ENCODE peak calls at places on chromosome 12, in four cellular contexts. Z is A549, S is tibial nerve, X is uterus. N is an unnamed sample.

GRCh38 chr12:2179953-2180736 is 127.4 kb downstream of the CACNA1C start:
- DNase-seq in Z (peak), S (peak), X (peak), N (peak)

GRCh38 chr12:30197392-30198047 is 413.8 kb upstream of the TMTC1 start:
- DNase-seq in Z (no peak), S (no peak), X (no peak), N (no peak)

GRCh38 chr12:54629925-54630324 is 4.8 kb downstream of the LACRT start:
- DNase-seq in Z (no peak), S (no peak), X (no peak), N (no peak)

GRCh38 chr12:22043943-22044342 is 2.1 kb upstream of the CMAS start:
- DNase-seq in Z (no peak), S (no peak), X (no peak), N (no peak)

GRCh38 chr12:110135012-110135411 is 10.9 kb downstream of the IFT81 start:
- DNase-seq in Z (peak), S (no peak), X (no peak), N (no peak)

GRCh38 chr12:92539966-92540791 is 162.6 kb upstream of the PLEKHG7 start:
- DNase-seq in Z (no peak), S (no peak), X (no peak), N (peak)

GRCh38 chr12:28899951-28900350 is 249.1 kb upstream of the FAR2 start:
- DNase-seq in Z (no peak), S (no peak), X (no peak), N (no peak)

GRCh38 chr12:124727244-124727673 is 136.4 kb downstream of the SCARB1 start:
- DNase-seq in Z (no peak), S (peak), X (peak), N (no peak)

GRCh38 chr12:121812921-121813896 is 9.4 kb downstream of the SETD1B start:
- DNase-seq in Z (no peak), S (peak), X (no peak), N (peak)

GRCh38 chr12:15852383-15852782 is 29.8 kb upstream of the STRAP start:
- DNase-seq in Z (peak), S (no peak), X (no peak), N (no peak)

GRCh38 chr12:4228122-4228580 is 45.4 kb upstream of the CCND2 start:
- DNase-seq in Z (no peak), S (no peak), X (no peak), N (peak)

GRCh38 chr12:16245199-16245598 is 32.3 kb downstream of the SLC15A5 start:
- DNase-seq in Z (no peak), S (no peak), X (no peak), N (no peak)

GRCh38 chr12:120100630-120101029 is 15.9 kb downstream of the RAB35 start:
- DNase-seq in Z (no peak), S (peak), X (peak), N (peak)

GRCh38 chr12:46523863-46524770 is 151.5 kb upstream of the SLC38A2 start:
- DNase-seq in Z (peak), S (no peak), X (peak), N (no peak)

GRCh38 chr12:104506691-104507401 is 50.1 kb downstream of the CHST11 start:
- DNase-seq in Z (no peak), S (no peak), X (no peak), N (no peak)

GRCh38 chr12:44465139-44465538 is 411.0 kb downstream of the NELL2 start:
- DNase-seq in Z (peak), S (no peak), X (no peak), N (no peak)

GRCh38 chr12:69904761-69905160 is 79.7 kb downstream of the MYRFL start:
- DNase-seq in Z (no peak), S (no peak), X (no peak), N (no peak)

GRCh38 chr12:91119089-91119488 is 7.8 kb upstream of the LUM start:
- DNase-seq in Z (no peak), S (no peak), X (no peak), N (no peak)

GRCh38 chr12:111010916-111011657 is 90.7 kb upstream of the MYL2 start:
- DNase-seq in Z (no peak), S (no peak), X (no peak), N (no peak)

GRCh38 chr12:112283541-112283940 is 98.7 kb downstream of the HECTD4 start:
- DNase-seq in Z (no peak), S (no peak), X (no peak), N (no peak)

GRCh38 chr12:40325349-40325960 is 100.7 kb downstream of the LRRK2 start:
- DNase-seq in Z (peak), S (no peak), X (no peak), N (peak)

GRCh38 chr12:11496157-11496851 is 100.9 kb upstream of the PRB2 start:
- DNase-seq in Z (no peak), S (no peak), X (no peak), N (no peak)

GRCh38 chr12:67413577-67413976 is 144.4 kb downstream of the CAND1 start:
- DNase-seq in Z (no peak), S (no peak), X (no peak), N (no peak)

GRCh38 chr12:130633771-130634170 is 82.3 kb downstream of the RIMBP2 start:
- DNase-seq in Z (no peak), S (no peak), X (no peak), N (no peak)

DNA sequence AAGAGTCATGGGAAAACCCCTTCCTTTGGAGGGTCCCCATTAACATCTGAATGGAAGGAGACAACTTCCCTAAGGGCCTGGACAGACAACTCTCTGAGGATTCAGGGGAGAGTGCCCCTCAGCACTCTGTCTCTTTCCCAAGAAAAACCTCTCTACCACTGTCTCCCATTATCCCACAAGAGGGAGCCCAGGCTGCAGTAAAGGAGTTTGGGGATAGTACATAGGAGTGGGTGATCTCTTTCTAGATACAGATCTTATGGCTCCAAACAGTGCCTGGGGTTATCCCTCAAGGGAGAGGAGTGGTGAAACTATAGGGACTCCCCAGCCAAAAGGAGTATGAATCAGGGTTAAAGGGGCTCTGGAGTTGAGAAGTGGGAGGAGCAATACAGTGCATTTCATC is 6.1 kb downstream of the WNT10B start:
- DNase-seq in Z (no peak), S (no peak), X (no peak), N (no peak)
- TF ChIP-seq CTCF in Z (peak), S (no peak), X (no peak), N (no peak)

GRCh38 chr12:6956332-6956727 is 5.2 kb downstream of the PTPN6 start:
- DNase-seq in Z (no peak), S (no peak), X (no peak), N (no peak)
- TF ChIP-seq POLR2A in Z (no peak), S (no peak), X (no peak), N (no peak)

GRCh38 chr12:75910452-75910722 is 121.2 kb downstream of the PHLDA1 start:
- DNase-seq in Z (no peak), S (no peak), X (no peak), N (no peak)
- TF ChIP-seq CTCF in Z (no peak), S (no peak), X (no peak), N (no peak)

DNA sequence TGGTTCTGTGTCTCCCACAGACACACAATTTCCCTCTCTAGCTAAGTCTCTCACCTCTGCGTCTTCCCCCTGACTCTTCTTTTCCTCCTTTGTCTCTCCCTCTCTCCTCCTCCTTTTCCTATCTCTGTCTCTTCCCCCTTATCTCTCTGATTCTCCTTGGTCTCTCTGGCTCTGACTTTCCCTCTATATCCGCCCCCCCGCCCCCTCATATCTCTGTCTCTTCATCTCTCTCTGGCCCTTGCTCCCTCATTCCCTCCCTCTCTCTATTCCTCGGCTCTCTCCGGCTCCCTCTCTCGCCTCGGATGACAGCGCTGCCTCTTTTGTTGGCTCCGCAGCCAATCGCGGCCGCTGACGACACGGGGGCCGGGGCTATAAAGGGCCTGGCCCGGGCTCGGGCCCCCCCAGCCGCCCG is at the start of gene GDF11:
- DNase-seq in Z (peak), S (peak), X (peak), N (peak)
- TF ChIP-seq POLR2A in Z (no peak), S (peak), X (peak), N (no peak)

DNA sequence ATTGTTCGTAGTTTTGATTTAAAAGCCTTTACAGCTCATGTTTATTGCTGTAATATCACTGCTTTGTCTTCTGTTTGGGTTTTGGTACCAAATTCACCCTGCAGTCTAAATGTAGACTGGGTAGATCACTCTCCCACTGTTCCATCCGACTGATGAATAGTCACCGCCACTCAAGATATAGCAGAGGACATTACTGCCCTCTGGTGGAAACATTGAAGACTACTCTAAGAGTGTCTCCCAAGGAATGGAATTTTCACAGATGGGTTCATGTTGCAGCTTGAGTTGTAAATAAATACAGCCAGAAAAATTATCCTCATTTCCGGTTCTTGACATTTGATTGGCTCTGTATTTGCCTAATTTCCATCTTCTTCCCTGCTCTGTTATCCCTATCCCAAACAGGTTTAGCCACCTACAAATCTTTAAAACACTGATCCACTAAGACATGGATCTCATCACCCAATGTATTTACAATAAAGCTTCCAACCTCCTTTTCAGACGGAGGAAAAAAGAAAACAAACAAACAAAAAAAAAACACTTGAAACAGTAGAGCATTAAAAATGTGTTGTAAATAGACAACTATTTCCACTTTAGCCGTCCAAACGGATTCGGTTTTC is 198.3 kb upstream of the CPNE8 start:
- DNase-seq in Z (peak), S (peak), X (no peak), N (peak)
- TF ChIP-seq CTCF in Z (peak), S (peak), X (peak), N (peak)